ENCODE peak calls at places on chromosome 11, in six cellular contexts. X is stomach, G is suprapubic skin, F is esophagus muscularis mucosa, A is tibial nerve, R is A549. Y is an unnamed sample.

GRCh38 chr11:3614742-3615171 is 27.0 kb downstream of the ART5 start:
- DNase-seq in X (no peak), G (no peak), F (no peak), A (no peak), R (no peak), Y (peak; percentile 11)

GRCh38 chr11:112310414-112310813 is 49.8 kb upstream of the PLET1 start:
- DNase-seq in X (no peak), G (no peak), F (peak; percentile 47), A (no peak), R (no peak), Y (no peak)

GRCh38 chr11:122097419-122098001 is 18.5 kb downstream of the BLID start:
- DNase-seq in X (no peak), G (no peak), F (no peak), A (peak; percentile 27), R (no peak), Y (no peak)

GRCh38 chr11:2701230-2701629 is 1.4 kb upstream of the KCNQ1OT1 start:
- DNase-seq in X (no peak), G (peak; percentile 47), F (no peak), A (no peak), R (no peak), Y (no peak)

GRCh38 chr11:65021003-65021402 is 6.2 kb upstream of the SNX15 start:
- DNase-seq in X (no peak), G (no peak), F (no peak), A (no peak), R (no peak), Y (no peak)

GRCh38 chr11:75477614-75477935 is 44.6 kb upstream of the KLHL35 start:
- DNase-seq in X (no peak), G (no peak), F (no peak), A (no peak), R (no peak), Y (no peak)

GRCh38 chr11:96299155-96299883 is 43.7 kb downstream of the MAML2 start:
- DNase-seq in X (no peak), G (no peak), F (no peak), A (no peak), R (no peak), Y (no peak)

GRCh38 chr11:119323532-119324033 is 6.7 kb upstream of the MCAM start:
- DNase-seq in X (peak; percentile 82), G (peak; percentile 84), F (no peak), A (peak; percentile 92), R (no peak), Y (peak; percentile 84)

GRCh38 chr11:85822814-85823213 is 11.9 kb upstream of the SYTL2 start:
- DNase-seq in X (no peak), G (no peak), F (no peak), A (no peak), R (no peak), Y (no peak)

GRCh38 chr11:45554230-45554967 is 111.0 kb downstream of the CHST1 start:
- DNase-seq in X (no peak), G (no peak), F (no peak), A (no peak), R (no peak), Y (no peak)

GRCh38 chr11:12719221-12719620 is 45.0 kb downstream of the TEAD1 start:
- DNase-seq in X (no peak), G (no peak), F (no peak), A (no peak), R (no peak), Y (no peak)

GRCh38 chr11:32893091-32893946 is 708 bp downstream of the QSER1 start:
- DNase-seq in X (peak; percentile 43), G (peak; percentile 75), F (no peak), A (peak; percentile 7), R (peak; percentile 43), Y (peak; percentile 55)

GRCh38 chr11:66868726-66869291 is 11.9 kb downstream of the LRFN4 start:
- DNase-seq in X (peak; percentile 85), G (no peak), F (no peak), A (no peak), R (peak; percentile 89), Y (peak; percentile 89)

GRCh38 chr11:129593098-129593497 is 217.4 kb downstream of the BARX2 start:
- DNase-seq in X (no peak), G (no peak), F (no peak), A (no peak), R (no peak), Y (no peak)

GRCh38 chr11:15907806-15908205 is 448.5 kb downstream of the SOX6 start:
- DNase-seq in X (no peak), G (no peak), F (no peak), A (no peak), R (no peak), Y (no peak)

GRCh38 chr11:1744879-1745700 is 5.3 kb downstream of the IFITM10 start:
- DNase-seq in X (no peak), G (peak; percentile 64), F (no peak), A (no peak), R (no peak), Y (no peak)

GRCh38 chr11:112968988-112969714 is 7.9 kb downstream of the NCAM1 start:
- DNase-seq in X (no peak), G (no peak), F (no peak), A (no peak), R (no peak), Y (no peak)

GRCh38 chr11:95506777-95507176 is 275.8 kb upstream of the SESN3 start:
- DNase-seq in X (no peak), G (no peak), F (peak; percentile 53), A (no peak), R (no peak), Y (no peak)

GRCh38 chr11:31967404-31967950 is 123.4 kb upstream of the RCN1 start:
- DNase-seq in X (no peak), G (no peak), F (no peak), A (no peak), R (no peak), Y (no peak)

DNA sequence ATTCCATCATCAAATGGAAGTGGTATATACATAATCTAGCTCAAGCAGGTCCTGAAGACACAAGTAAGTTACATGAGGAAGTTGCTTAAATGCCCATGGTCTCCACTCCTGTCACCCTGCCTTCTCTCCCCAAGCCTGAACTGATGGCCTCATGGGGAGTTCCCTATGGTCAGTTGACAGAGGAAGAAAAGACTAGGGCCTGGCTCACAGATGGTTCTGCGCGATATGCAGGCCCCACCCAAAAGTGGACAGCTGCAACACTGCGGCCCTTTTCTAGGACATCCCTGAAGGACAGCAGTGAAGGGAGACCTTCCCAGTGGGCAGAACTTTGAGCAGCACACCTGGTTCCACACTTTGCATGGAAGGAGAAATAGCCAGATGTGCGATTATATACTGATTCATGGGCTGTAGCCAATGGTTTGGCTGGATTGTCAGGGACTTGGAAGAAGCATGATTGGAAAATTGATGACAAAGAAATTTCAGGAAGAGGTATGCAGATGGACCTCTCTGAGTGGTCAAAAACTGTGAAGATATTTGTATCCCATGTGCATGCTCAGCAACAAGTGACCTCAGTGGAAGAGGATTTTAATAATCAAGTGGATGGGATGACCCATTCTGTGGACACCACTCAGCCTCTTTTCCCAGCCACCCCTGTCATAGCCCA is 17.3 kb upstream of the CD82 start:
- DNase-seq in X (no peak), G (no peak), F (no peak), A (no peak), R (no peak), Y (no peak)
- TF ChIP-seq EP300 in X (no peak), G (no peak), F (no peak), A (no peak), R (no peak), Y (no peak)

DNA sequence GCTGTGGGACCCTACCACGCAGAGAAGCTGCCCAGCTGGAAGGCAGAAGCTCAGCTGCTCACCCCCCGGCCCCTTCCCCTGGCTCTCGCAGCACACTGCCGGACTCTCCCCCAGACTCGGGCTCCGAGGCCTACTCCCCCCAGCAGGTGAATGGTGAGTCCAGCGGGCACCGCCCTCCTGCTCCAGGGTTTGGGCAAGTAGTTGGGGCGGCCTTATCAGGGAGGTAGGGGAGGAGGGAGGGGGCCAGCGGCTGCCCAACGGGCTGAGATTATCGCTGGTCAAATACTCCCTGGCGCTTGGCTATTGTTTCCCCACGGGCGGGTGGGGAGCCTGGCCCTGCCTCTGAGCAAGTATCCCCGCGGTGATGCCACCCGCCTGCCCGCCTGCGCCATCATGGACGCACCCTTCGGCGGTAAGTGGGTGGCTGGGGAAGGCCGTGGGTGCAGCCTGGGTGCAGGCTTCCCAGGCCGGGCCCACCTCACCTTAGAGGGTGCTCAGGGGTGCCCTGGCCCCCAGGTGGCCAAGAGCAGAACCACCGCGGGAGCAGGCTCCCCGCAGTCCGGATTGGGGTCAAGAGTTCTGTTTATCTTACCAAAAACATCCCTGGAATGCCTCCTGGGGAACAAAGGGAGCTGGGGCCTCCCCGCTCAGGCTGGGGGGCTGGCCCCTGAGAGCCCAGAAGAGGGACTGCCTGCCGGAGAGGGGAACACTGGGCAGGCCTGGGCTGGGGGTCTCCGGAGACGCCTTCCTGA is 16.9 kb downstream of the MYRF start:
- DNase-seq in X (peak; percentile 92), G (no peak), F (no peak), A (no peak), R (peak; percentile 58), Y (no peak)
- TF ChIP-seq CTCF in X (no peak), G (no peak), F (no peak), A (no peak), R (peak; percentile 12), Y (no peak)

GRCh38 chr11:115304774-115305472 is 199.3 kb downstream of the CADM1 start:
- DNase-seq in X (no peak), G (no peak), F (no peak), A (no peak), R (no peak), Y (no peak)
- TF ChIP-seq EP300 in X (no peak), G (no peak), F (no peak), A (no peak), R (no peak), Y (no peak)

GRCh38 chr11:70332567-70332966 is 62.1 kb downstream of the PPFIA1 start:
- DNase-seq in X (no peak), G (no peak), F (no peak), A (no peak), R (no peak), Y (no peak)
- TF ChIP-seq CTCF in X (no peak), G (no peak), F (no peak), A (no peak), R (no peak), Y (no peak)

GRCh38 chr11:34180045-34180813 is 74.8 kb downstream of the NAT10 start:
- DNase-seq in X (no peak), G (no peak), F (no peak), A (no peak), R (no peak), Y (no peak)
- TF ChIP-seq EP300 in X (no peak), G (no peak), F (no peak), A (no peak), R (no peak), Y (no peak)

Y was measured in transverse colon.